ENCODE peak calls at places on chromosomes 1 and 21, in eight cellular contexts. K, S, A, N, X, Y, G and M are unnamed samples.

GRCh38 chr1:222521299-222522104 is 26.4 kb downstream of the HHIPL2 start:
- DNase-seq in K (peak), S (no peak), A (no peak), N (no peak), X (no peak), Y (no peak), G (no peak), M (peak)

GRCh38 chr1:202938287-202938925 is 11.4 kb upstream of the KLHL12 start:
- DNase-seq in K (no peak), S (no peak), A (no peak), N (no peak), X (no peak), Y (no peak), G (no peak), M (peak)

GRCh38 chr21:35249636-35250035 is 200.5 kb upstream of the RUNX1 start:
- DNase-seq in K (no peak), S (no peak), A (no peak), N (no peak), X (no peak), Y (no peak), G (no peak), M (no peak)

GRCh38 chr1:37553927-37554808 is at the start of gene SNIP1:
- DNase-seq in K (peak), S (peak), A (peak), N (peak), X (peak), Y (peak), G (peak), M (peak)

GRCh38 chr1:59730759-59731478 is 83.8 kb upstream of the HOOK1 start:
- DNase-seq in K (no peak), S (no peak), A (no peak), N (peak), X (no peak), Y (peak), G (no peak), M (peak)

GRCh38 chr1:152344463-152344862 is 15.3 kb downstream of the FLG2 start:
- DNase-seq in K (no peak), S (no peak), A (no peak), N (no peak), X (no peak), Y (no peak), G (no peak), M (no peak)

GRCh38 chr1:3545363-3546047 is 65.8 kb downstream of the MEGF6 start:
- DNase-seq in K (no peak), S (no peak), A (no peak), N (no peak), X (no peak), Y (no peak), G (no peak), M (no peak)

GRCh38 chr1:51907079-51907702 is 28.7 kb upstream of the NRDC start:
- DNase-seq in K (no peak), S (no peak), A (no peak), N (no peak), X (no peak), Y (no peak), G (no peak), M (no peak)

GRCh38 chr1:71414229-71414628 is 333.4 kb upstream of the ZRANB2 start:
- DNase-seq in K (peak), S (no peak), A (no peak), N (no peak), X (no peak), Y (no peak), G (no peak), M (no peak)

GRCh38 chr1:33292726-33293340 is 28.1 kb downstream of the A3GALT2 start:
- DNase-seq in K (no peak), S (no peak), A (no peak), N (no peak), X (no peak), Y (no peak), G (no peak), M (no peak)

GRCh38 chr1:213733708-213734107 is 254.1 kb upstream of the PROX1 start:
- DNase-seq in K (no peak), S (no peak), A (no peak), N (no peak), X (no peak), Y (no peak), G (no peak), M (no peak)

GRCh38 chr1:226638608-226639007 is 90.0 kb downstream of the STUM start:
- DNase-seq in K (no peak), S (no peak), A (no peak), N (no peak), X (no peak), Y (peak), G (peak), M (no peak)

GRCh38 chr1:153490272-153491051 is 30.0 kb upstream of the S100A7 start:
- DNase-seq in K (peak), S (no peak), A (no peak), N (peak), X (peak), Y (peak), G (no peak), M (no peak)

GRCh38 chr1:173190101-173190895 is 16.8 kb downstream of the TNFSF4 start:
- DNase-seq in K (peak), S (peak), A (peak), N (peak), X (no peak), Y (peak), G (no peak), M (no peak)

GRCh38 chr1:190847166-190847565 is 369.5 kb upstream of the BRINP3 start:
- DNase-seq in K (no peak), S (no peak), A (no peak), N (no peak), X (no peak), Y (no peak), G (no peak), M (no peak)

GRCh38 chr1:21338568-21339401 is 48.5 kb upstream of the ECE1 start:
- DNase-seq in K (no peak), S (no peak), A (peak), N (peak), X (no peak), Y (peak), G (peak), M (no peak)

GRCh38 chr1:204257446-204257845 is 43.7 kb upstream of the GOLT1A start:
- DNase-seq in K (no peak), S (no peak), A (no peak), N (no peak), X (no peak), Y (no peak), G (no peak), M (no peak)

GRCh38 chr21:42362700-42363099 is 3.6 kb downstream of the TFF1 start:
- DNase-seq in K (no peak), S (no peak), A (no peak), N (no peak), X (no peak), Y (no peak), G (no peak), M (no peak)

GRCh38 chr21:36709030-36709867 is 10.3 kb downstream of the SIM2 start:
- DNase-seq in K (no peak), S (no peak), A (no peak), N (peak), X (peak), Y (no peak), G (peak), M (no peak)

GRCh38 chr1:173914366-173914871 is 2.7 kb downstream of the SERPINC1 start:
- DNase-seq in K (peak), S (no peak), A (no peak), N (peak), X (peak), Y (peak), G (no peak), M (peak)

DNA sequence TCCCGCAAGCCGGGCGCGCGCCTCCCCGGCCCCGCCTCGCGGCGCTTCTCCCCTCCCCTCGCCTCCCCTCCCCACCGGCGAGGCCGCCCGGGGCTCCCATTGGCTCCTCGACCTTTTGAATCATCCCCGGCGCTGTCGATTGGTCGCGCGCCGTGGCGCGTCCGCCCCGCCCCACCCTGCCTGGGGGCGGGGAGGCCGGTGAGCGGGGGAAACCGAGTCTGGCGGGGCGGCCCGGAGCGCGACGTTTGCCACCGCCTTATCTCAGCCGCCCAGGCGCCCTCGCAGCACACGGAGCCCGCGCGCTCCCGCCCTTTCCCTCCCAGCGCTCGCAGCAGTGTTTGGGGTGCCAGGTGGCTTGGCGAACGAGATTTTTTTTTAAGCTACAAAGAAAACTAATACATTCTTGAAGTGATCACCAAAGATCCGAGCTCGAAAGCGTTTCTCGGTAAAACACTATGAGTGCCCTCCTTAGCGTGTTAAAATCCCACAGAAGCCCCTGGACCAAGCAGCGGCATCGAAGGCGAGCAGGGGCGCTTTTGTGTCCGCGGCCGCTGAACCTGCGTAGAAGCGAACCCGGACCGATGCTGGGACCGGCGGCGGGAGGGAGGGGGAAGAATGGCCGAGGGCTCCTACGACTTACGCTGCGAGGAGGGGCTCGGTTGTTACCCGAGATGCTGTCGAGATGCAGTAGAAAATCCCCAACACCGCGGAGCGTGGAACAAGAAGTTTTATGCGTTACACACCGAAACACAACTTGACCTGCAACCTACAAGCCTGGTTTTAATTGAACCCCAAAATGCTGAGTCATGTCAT is 434 bp upstream of the LBR start:
- DNase-seq in K (peak), S (peak), A (peak), N (peak), X (peak), Y (peak), G (peak), M (peak)
- TF ChIP-seq POLR2AphosphoS5 in K (no peak), S (peak), A (peak), N (peak), X (peak), Y (peak), G (peak), M (peak)

DNA sequence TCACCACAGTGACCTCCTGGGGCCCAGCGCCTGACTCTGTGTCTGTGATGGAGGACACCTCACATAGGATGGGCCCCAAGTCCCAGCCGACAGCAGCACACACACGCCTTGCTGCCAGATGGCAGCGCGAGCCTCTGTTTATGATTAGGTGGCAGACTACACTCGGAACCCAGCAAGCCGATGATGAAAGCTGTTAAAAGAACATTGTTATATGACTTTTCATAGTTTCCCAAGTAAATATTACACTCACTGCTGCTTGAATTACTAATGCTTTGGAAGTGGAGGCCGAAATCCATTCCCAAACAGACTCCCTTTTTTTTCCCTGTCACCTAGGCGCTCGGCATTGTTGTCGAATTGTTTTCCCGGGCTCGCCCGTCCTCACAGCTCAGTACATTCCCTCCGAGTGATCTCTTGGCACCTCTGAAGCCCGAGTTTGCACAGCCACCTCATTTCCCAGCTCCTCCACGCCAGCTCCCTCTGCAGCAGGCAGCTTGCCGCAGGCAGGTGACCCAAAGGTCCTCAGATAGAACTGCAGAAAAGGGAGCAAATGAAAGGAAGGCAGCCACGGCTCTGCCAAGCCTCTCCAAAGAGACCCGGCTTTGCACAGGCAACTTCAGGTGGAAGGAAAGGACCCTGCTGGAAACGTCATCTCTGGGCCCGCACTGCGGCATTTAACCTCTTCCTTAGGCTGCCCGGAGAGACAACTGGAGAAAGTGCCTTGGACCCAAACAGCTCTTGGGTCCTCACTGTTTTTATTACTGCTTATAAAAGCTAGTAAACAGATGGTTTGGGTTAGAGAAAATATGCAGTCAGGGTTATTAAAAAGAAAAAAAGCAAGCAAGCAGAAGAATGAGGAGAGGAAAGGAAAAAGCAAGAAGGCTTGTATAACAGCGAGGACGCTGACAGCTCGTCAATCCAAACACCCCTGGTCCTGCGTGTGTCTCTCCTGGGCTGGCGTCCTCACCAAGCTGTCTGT is 72.2 kb upstream of the SLC25A33 start:
- DNase-seq in K (no peak), S (no peak), A (peak), N (peak), X (no peak), Y (peak), G (no peak), M (no peak)
- TF ChIP-seq POLR2AphosphoS5 in K (no peak), S (no peak), A (no peak), N (peak), X (no peak), Y (peak), G (no peak), M (no peak)

GRCh38 chr1:93816970-93817738 is 61.9 kb downstream of the DNTTIP2 start:
- DNase-seq in K (peak), S (no peak), A (no peak), N (no peak), X (no peak), Y (no peak), G (no peak), M (peak)
- TF ChIP-seq POLR2AphosphoS5 in K (peak), S (no peak), A (peak), N (peak), X (no peak), Y (no peak), G (peak), M (no peak)

GRCh38 chr1:36385410-36386261 is at the start of gene STK40:
- DNase-seq in K (peak), S (peak), A (peak), N (peak), X (peak), Y (peak), G (peak), M (peak)
- TF ChIP-seq POLR2AphosphoS5 in K (no peak), S (no peak), A (no peak), N (peak), X (peak), Y (peak), G (peak), M (no peak)

GRCh38 chr1:41574842-41575241 is 90.4 kb upstream of the EDN2 start:
- DNase-seq in K (no peak), S (peak), A (no peak), N (peak), X (no peak), Y (no peak), G (no peak), M (no peak)

GRCh38 chr1:41576206-41576605 is 91.7 kb upstream of the EDN2 start:
- DNase-seq in K (no peak), S (no peak), A (no peak), N (peak), X (no peak), Y (no peak), G (no peak), M (no peak)

GRCh38 chr1:41572224-41572623 is 87.7 kb upstream of the EDN2 start:
- DNase-seq in K (no peak), S (no peak), A (no peak), N (peak), X (no peak), Y (no peak), G (no peak), M (no peak)

GRCh38 chr1:41576620-41577019 is 92.1 kb upstream of the EDN2 start:
- DNase-seq in K (no peak), S (no peak), A (no peak), N (no peak), X (no peak), Y (no peak), G (no peak), M (no peak)

DNA sequence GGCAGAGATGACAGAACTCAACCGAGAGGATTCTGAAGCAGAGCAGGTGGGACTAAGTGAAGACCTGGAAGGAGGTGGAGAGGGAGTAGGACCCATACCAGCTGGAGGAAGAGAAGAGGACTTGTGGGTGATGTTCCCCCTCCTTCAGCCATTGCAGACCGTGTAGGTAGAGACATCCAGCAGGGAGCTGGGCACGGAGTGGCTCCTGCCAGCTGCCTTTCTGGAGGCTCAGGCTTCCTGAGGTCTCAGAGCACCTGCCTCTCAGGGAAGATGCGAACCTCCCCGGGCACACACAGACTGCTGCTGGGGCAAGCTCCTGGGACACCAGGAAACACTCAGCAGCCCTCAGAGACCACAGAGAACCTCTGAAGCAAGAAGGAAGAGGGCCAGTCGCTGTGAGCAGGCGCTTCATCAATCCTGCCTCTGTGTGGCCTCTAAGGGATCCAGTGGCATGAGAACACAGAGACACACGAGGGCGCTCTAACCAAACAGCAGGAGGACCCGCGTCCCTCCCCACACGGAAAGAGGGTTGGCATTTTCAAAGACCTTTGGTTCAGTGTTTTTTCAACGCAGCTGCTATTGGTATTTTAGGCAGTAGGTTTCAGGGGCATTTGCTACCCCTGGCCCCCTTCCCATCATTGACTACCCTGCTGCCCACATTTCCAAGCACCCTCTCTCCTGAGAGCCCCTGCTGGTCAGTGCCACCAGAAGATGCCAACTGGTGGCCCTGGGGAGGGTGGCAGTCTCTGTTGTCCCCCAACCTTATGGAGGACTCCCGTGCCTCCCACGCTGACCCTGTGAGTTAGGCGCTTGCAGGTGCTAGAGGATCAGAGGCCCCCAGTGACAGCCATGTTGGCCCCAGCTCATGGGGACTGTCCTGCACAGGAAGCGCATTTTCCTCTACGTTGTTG is 89.6 kb upstream of the EDN2 start:
- DNase-seq in K (peak), S (peak), A (peak), N (peak), X (peak), Y (peak), G (peak), M (peak)
- TF ChIP-seq POLR2AphosphoS5 in K (no peak), S (no peak), A (no peak), N (no peak), X (no peak), Y (no peak), G (no peak), M (no peak)

GRCh38 chr1:243261389-243261788 is 5.5 kb downstream of the SDCCAG8 start:
- DNase-seq in K (no peak), S (no peak), A (no peak), N (no peak), X (no peak), Y (no peak), G (no peak), M (no peak)

GRCh38 chr1:243263824-243264223 is 8.0 kb downstream of the SDCCAG8 start:
- DNase-seq in K (no peak), S (no peak), A (no peak), N (no peak), X (no peak), Y (no peak), G (no peak), M (no peak)

GRCh38 chr1:243267346-243268283 is 11.8 kb downstream of the SDCCAG8 start:
- DNase-seq in K (peak), S (no peak), A (no peak), N (no peak), X (no peak), Y (no peak), G (no peak), M (peak)

GRCh38 chr1:243266231-243266630 is 10.4 kb downstream of the SDCCAG8 start:
- DNase-seq in K (no peak), S (no peak), A (no peak), N (no peak), X (no peak), Y (no peak), G (no peak), M (no peak)

GRCh38 chr1:243264718-243265117 is 8.9 kb downstream of the SDCCAG8 start:
- DNase-seq in K (peak), S (no peak), A (no peak), N (no peak), X (no peak), Y (no peak), G (no peak), M (no peak)
- TF ChIP-seq POLR2AphosphoS5 in K (peak), S (no peak), A (no peak), N (no peak), X (no peak), Y (no peak), G (peak), M (no peak)

GRCh38 chr1:54016343-54017282 is 1.4 kb downstream of the LDLRAD1 start:
- DNase-seq in K (no peak), S (no peak), A (peak), N (peak), X (peak), Y (peak), G (no peak), M (peak)
- TF ChIP-seq POLR2AphosphoS5 in K (no peak), S (no peak), A (no peak), N (peak), X (no peak), Y (no peak), G (no peak), M (no peak)

DNA sequence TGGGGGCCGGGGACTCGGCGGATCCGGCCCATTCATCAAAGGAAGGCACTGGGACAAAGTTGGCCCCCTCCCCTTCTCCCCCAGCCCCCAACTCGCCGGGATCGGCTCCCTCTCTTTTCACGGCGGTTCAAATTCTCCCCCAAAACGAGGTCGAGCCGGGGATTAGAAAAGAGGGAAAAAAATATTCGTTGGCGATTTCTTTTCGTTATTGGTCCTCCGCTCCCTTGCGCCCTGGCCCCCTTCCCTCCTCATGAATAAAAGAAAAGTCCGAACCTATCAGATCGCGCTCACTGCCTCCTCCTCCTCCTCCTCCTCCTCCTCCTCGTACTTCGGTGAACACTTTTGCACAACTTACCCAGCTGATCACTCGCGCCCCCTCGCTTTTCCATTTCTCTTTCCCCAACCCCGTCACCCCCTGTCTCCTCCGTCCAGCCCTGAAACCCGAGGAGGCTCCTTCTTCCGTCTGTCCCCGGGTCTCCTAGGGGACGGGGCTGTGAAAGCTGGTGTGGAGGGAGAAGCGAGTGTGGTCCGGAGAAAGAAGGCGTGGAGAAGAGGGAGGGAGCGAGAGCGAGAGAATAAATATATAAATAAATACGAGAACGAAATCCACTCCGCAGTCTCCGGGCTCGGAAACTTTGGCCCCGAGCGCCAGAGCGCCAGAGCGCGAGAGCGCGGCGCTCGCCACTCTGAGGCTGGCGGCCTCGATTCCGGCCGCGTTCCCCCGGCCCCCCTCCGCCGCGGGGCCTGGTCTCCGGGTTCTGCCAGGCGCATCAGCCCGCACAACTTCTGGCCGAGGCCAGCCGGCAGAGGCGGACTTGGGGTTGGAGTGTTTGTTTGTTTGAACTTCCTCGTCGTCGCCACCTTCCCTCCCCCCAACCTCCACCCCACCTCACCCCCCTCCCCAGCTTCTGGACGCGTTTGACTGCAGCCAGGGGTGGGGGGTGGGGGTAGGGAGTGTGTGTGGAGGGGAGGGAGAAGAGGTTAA is at the start of gene PAX7:
- DNase-seq in K (no peak), S (no peak), A (no peak), N (no peak), X (peak), Y (no peak), G (peak), M (no peak)
- TF ChIP-seq POLR2AphosphoS5 in K (no peak), S (no peak), A (no peak), N (no peak), X (no peak), Y (no peak), G (no peak), M (no peak)